ENCODE peak calls at places on chromosome 6, in seven cellular contexts. I is H1, L is spleen, A is HCT116, H is SK-N-SH, B is breast epithelium, O is transverse colon. M is an unnamed sample.

GRCh38 chr6:6856538-6857523 is 250.9 kb upstream of the RREB1 start:
- DNase-seq in H (peak; percentile 45), I (peak; percentile 55), B (peak; percentile 62), A (no peak), L (peak; percentile 78), O (peak; percentile 79), M (no peak)

GRCh38 chr6:5175635-5176034 is 85.1 kb downstream of the LYRM4 start:
- DNase-seq in H (no peak), A (no peak), I (no peak), L (no peak), B (no peak), O (no peak), M (no peak)

GRCh38 chr6:163398796-163399195 is 15.7 kb upstream of the QKI start:
- DNase-seq in L (no peak), H (no peak), B (no peak), O (peak; percentile 45), A (no peak), I (peak; percentile 32), M (peak; percentile 83)

GRCh38 chr6:167700199-167700598 is 126.5 kb upstream of the AFDN start:
- DNase-seq in H (no peak), A (no peak), L (peak; percentile 62), O (no peak), I (no peak), B (no peak), M (no peak)

GRCh38 chr6:166580076-166581050 is 6.1 kb downstream of the RAMACL start:
- DNase-seq in H (no peak), L (no peak), B (no peak), I (no peak), A (no peak), O (no peak), M (no peak)

GRCh38 chr6:25556516-25556915 is 95.5 kb upstream of the SCGN start:
- DNase-seq in A (peak; percentile 71), O (peak; percentile 84), L (peak; percentile 84), B (peak; percentile 77), I (peak; percentile 93), H (peak; percentile 36), M (no peak)

GRCh38 chr6:143540192-143540591 is 28.7 kb upstream of the FUCA2 start:
- DNase-seq in B (no peak), L (no peak), O (no peak), I (no peak), H (no peak), A (no peak), M (no peak)

GRCh38 chr6:5466459-5466858 is 205.1 kb downstream of the FARS2 start:
- DNase-seq in I (no peak), A (no peak), B (no peak), O (no peak), L (no peak), H (no peak), M (no peak)

GRCh38 chr6:167329014-167329413 is 4.1 kb downstream of the TTLL2 start:
- DNase-seq in A (no peak), I (no peak), O (no peak), B (no peak), L (no peak), H (no peak), M (no peak)

DNA sequence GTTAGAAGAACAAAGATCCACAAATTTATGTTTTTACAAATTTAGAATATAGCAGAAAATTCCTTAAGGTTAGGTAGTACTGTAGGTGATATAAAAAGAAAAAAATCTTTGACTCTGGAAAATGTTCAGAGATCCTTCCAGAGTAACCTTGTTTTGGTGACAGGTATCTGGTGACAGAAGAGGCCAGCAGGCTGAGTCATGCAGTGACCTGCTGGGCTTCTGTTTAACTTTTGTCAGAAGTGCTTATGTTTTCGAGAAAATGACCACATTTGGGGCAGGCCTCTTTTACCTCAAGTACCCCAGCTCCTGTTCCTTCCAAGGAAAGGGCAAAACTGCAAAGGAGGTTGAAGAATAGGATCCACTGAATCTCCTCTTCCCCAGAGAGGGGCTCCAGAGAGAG is 10.5 kb upstream of the CLDN20 start:
- DNase-seq in O (no peak), A (no peak), H (no peak), I (peak; percentile 33), B (no peak), L (no peak), M (no peak)
- TF ChIP-seq POLR2AphosphoS5 in O (no peak), A (no peak), H (no peak), I (no peak), B (no peak), L (no peak), M (no peak)

DNA sequence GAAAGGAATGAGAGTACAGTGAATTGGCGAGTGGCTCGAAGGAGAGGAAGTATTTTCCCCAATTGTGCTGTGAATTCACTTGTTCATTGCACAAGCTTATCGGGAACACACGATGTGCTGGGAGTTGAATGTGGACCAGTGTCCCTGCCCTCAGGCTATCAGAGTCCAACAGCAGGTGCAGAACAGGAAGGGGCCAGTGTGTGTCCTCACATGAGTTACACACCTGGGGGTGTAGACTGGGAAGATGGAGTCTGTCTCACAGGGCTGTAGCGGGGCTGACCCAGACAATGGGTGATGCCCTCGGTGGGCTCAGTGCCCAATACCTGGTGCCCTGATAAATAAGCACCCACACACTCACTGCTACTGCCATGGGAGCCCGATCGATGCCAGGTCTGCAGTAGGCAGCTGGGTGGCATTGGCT is 14.4 kb downstream of the DUSP22 start:
- DNase-seq in L (peak; percentile 76), H (no peak), I (no peak), B (no peak), A (no peak), O (no peak), M (no peak)
- H3K4me1 ChIP-seq in L (peaks cover 18% of the 10 kb centered on the region), H (no peaks in the 10 kb centered on the region), I (no peaks in the 10 kb centered on the region), B (no peaks in the 10 kb centered on the region), A (no peaks in the 10 kb centered on the region), O (no peaks in the 10 kb centered on the region), M (peaks cover 23% of the 10 kb centered on the region)

GRCh38 chr6:33373950-33374349 is 17.7 kb upstream of the KIFC1 start:
- DNase-seq in A (no peak), H (no peak), I (no peak), O (no peak), L (no peak), B (no peak), M (no peak)

GRCh38 chr6:33372532-33373123 is 19.0 kb upstream of the KIFC1 start:
- DNase-seq in L (no peak), B (no peak), I (no peak), O (no peak), A (no peak), H (no peak), M (no peak)

GRCh38 chr6:33375143-33375649 is 16.4 kb upstream of the KIFC1 start:
- DNase-seq in L (no peak), O (peak; percentile 72), I (no peak), B (peak; percentile 78), A (no peak), H (peak; percentile 63), M (no peak)

GRCh38 chr6:33377166-33377565 is 14.5 kb upstream of the KIFC1 start:
- DNase-seq in A (no peak), I (no peak), B (no peak), L (no peak), H (no peak), O (no peak), M (no peak)

GRCh38 chr6:33374359-33374910 is 17.2 kb upstream of the KIFC1 start:
- DNase-seq in I (no peak), H (no peak), O (no peak), L (no peak), B (no peak), A (no peak), M (no peak)
- TF ChIP-seq POLR2AphosphoS5 in I (no peak), H (no peak), O (no peak), L (no peak), B (no peak), A (no peak), M (no peak)

DNA sequence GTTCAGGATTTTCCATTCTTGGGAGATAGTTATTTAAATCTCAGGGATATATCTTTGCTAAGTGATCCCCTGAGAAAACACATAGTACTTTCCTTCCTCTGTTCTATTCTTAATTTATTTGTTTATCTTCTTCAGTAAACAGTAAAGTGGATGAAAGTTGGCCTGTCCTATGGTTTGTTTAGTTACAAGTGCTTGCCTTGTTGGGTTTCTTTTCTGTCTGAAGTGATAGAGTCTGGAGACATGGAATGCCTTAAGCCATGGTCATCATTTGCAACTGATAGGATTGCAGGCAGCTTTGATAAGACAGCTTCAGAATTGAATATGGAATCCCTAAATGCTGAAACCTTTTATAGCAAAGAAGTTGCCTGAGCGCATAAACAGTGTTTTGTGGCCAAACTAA is 4.9 kb downstream of the ADGRG6 start:
- DNase-seq in H (no peak), L (no peak), I (no peak), B (no peak), O (no peak), A (no peak), M (no peak)
- H3K4me1 ChIP-seq in H (no peaks in the 10 kb centered on the region), L (peaks cover 7% of the 10 kb centered on the region), I (peaks cover 3% of the 10 kb centered on the region), B (no peaks in the 10 kb centered on the region), O (no peaks in the 10 kb centered on the region), A (peaks cover 26% of the 10 kb centered on the region), M (no peaks in the 10 kb centered on the region)

GRCh38 chr6:2852514-2852855 is 10.8 kb upstream of the SERPINB1 start:
- DNase-seq in L (no peak), A (no peak), B (no peak), O (no peak), H (no peak), I (no peak), M (no peak)

GRCh38 chr6:2855061-2855519 is 13.4 kb upstream of the SERPINB1 start:
- DNase-seq in B (no peak), L (no peak), A (no peak), O (no peak), H (no peak), I (no peak), M (no peak)

GRCh38 chr6:2852921-2853322 is 11.3 kb upstream of the SERPINB1 start:
- DNase-seq in B (no peak), O (no peak), L (no peak), H (no peak), I (no peak), A (no peak), M (no peak)

GRCh38 chr6:2853766-2854393 is 12.2 kb upstream of the SERPINB1 start:
- DNase-seq in L (no peak), I (no peak), A (peak; percentile 87), O (peak; percentile 54), H (no peak), B (no peak), M (peak; percentile 87)

GRCh38 chr6:2854394-2854982 is 12.8 kb upstream of the SERPINB1 start:
- DNase-seq in L (no peak), B (no peak), A (no peak), H (no peak), O (no peak), I (no peak), M (no peak)
- TF ChIP-seq POLR2AphosphoS5 in L (no peak), B (no peak), A (no peak), H (no peak), O (no peak), I (no peak), M (no peak)

GRCh38 chr6:68834561-68834960 is 199.5 kb downstream of the ADGRB3 start:
- DNase-seq in O (no peak), L (no peak), B (no peak), A (no peak), H (no peak), I (no peak), M (no peak)
- H3K4me1 ChIP-seq in O (no peaks in the 10 kb centered on the region), L (no peaks in the 10 kb centered on the region), B (no peaks in the 10 kb centered on the region), A (no peaks in the 10 kb centered on the region), H (no peaks in the 10 kb centered on the region), I (no peaks in the 10 kb centered on the region), M (no peaks in the 10 kb centered on the region)

M was measured in vagina.